ENCODE peak calls at places on chromosomes 6 and 20, in ten cellular contexts. A is SW 1271; S is T-helper 17 cell; N is occipital lobe; Q is memory B cell; W is cardiac muscle cell; D is T-cell; T is mesenteric fat pad; H is EH; V is stimulated activated CD4-positive, alpha-beta T cell treated with anti-CD3 and anti-CD28 coated beads, Interleukin-4, amount 100 ng/mL, for 48 hours. G is an unnamed sample.

GRCh38 chr6:166268431-166268830 is 39.8 kb downstream of the PRR18 start:
- DNase-seq in D (no peak), W (no peak), T (no peak), H (no peak), A (no peak), V (no peak), S (no peak), Q (no peak), N (no peak), G (no peak)

GRCh38 chr6:52405243-52405642 is 14.9 kb upstream of the EFHC1 start:
- DNase-seq in Q (no peak), H (no peak), S (no peak), A (no peak), W (no peak), N (no peak), T (no peak), V (no peak), D (no peak), G (no peak)

GRCh38 chr6:92132446-92132845 is 1286.9 kb downstream of the EPHA7 start:
- DNase-seq in N (no peak), S (no peak), Q (no peak), H (no peak), A (no peak), D (no peak), V (no peak), W (no peak), T (no peak), G (peak)

GRCh38 chr6:4647414-4648365 is 128.5 kb upstream of the CDYL start:
- DNase-seq in V (peak), T (no peak), D (no peak), S (no peak), Q (no peak), W (peak), A (peak), H (peak), N (peak), G (peak)

GRCh38 chr20:4728121-4728520 is 6.4 kb downstream of the PRND start:
- DNase-seq in W (no peak), V (no peak), S (no peak), H (peak), N (no peak), A (no peak), D (no peak), T (no peak), Q (no peak), G (no peak)

GRCh38 chr20:15951711-15952110 is 621.5 kb downstream of the KIF16B start:
- DNase-seq in T (no peak), D (no peak), A (no peak), Q (no peak), H (no peak), V (no peak), N (no peak), S (no peak), W (no peak), G (no peak)

GRCh38 chr6:167047554-167047953 is 48.4 kb downstream of the CEP43 start:
- DNase-seq in Q (peak), N (no peak), S (peak), A (no peak), D (peak), T (no peak), H (no peak), V (peak), W (no peak), G (no peak)

GRCh38 chr6:150866147-150867073 is 908 bp downstream of the MTHFD1L start:
- DNase-seq in Q (peak), H (peak), A (peak), V (peak), N (peak), S (peak), D (peak), W (peak), T (peak), G (peak)

GRCh38 chr6:85416049-85416448 is 33.8 kb upstream of the NT5E start:
- DNase-seq in W (no peak), T (no peak), A (no peak), S (no peak), V (no peak), H (peak), N (no peak), Q (no peak), D (no peak), G (no peak)

GRCh38 chr6:73969982-73970960 is 274.3 kb downstream of the CD109 start:
- DNase-seq in N (no peak), Q (no peak), A (peak), H (peak), S (no peak), D (no peak), T (no peak), W (peak), V (no peak), G (no peak)

GRCh38 chr6:136947037-136947436 is 24.9 kb downstream of the SLC35D3 start:
- DNase-seq in V (no peak), H (no peak), T (no peak), N (no peak), W (no peak), A (no peak), D (no peak), S (no peak), Q (no peak), G (no peak)

GRCh38 chr20:1802385-1803215 is 92.6 kb upstream of the SIRPA start:
- DNase-seq in H (peak), V (peak), T (no peak), S (peak), D (peak), Q (peak), W (peak), A (peak), N (peak), G (peak)

GRCh38 chr6:82608777-82609176 is 245.2 kb downstream of the TPBG start:
- DNase-seq in T (no peak), N (no peak), H (no peak), A (no peak), V (no peak), Q (no peak), D (no peak), W (no peak), S (no peak), G (no peak)

GRCh38 chr6:21971540-21971939 is 325.3 kb downstream of the PRL start:
- DNase-seq in V (no peak), H (no peak), N (no peak), Q (no peak), A (no peak), S (no peak), T (no peak), D (no peak), W (peak), G (no peak)

GRCh38 chr6:39654121-39654520 is 71.1 kb downstream of the KIF6 start:
- DNase-seq in A (no peak), S (no peak), V (no peak), N (no peak), T (no peak), H (no peak), Q (no peak), D (no peak), W (no peak), G (no peak)

GRCh38 chr6:149680490-149680889 is 32.0 kb upstream of the KATNA1 start:
- DNase-seq in W (no peak), A (no peak), S (no peak), N (no peak), Q (no peak), V (no peak), T (no peak), H (no peak), D (no peak), G (no peak)

GRCh38 chr6:168136001-168136400 is 57.0 kb upstream of the FRMD1 start:
- DNase-seq in H (no peak), V (no peak), D (no peak), Q (no peak), S (no peak), N (no peak), W (no peak), A (no peak), T (no peak), G (peak)

GRCh38 chr6:35694462-35694861 is 5.7 kb upstream of the FKBP5 start:
- DNase-seq in A (peak), V (no peak), H (peak), Q (no peak), N (no peak), W (no peak), D (no peak), S (no peak), T (no peak), G (no peak)

GRCh38 chr6:13641315-13641714 is 26.2 kb downstream of the NOL7 start:
- DNase-seq in Q (no peak), V (no peak), D (no peak), T (no peak), N (no peak), S (no peak), A (no peak), H (peak), W (no peak), G (no peak)

GRCh38 chr6:169223006-169223405 is 30.6 kb downstream of the THBS2 start:
- DNase-seq in Q (no peak), W (no peak), V (no peak), D (no peak), A (no peak), H (no peak), N (no peak), T (peak), S (no peak), G (no peak)

GRCh38 chr20:25251019-25251418 is 3.1 kb downstream of the PYGB start:
- DNase-seq in A (no peak), T (no peak), D (no peak), Q (no peak), W (no peak), H (no peak), V (no peak), N (no peak), S (no peak), G (no peak)

GRCh38 chr6:32658268-32658897 is 8.1 kb downstream of the HLA-DQB1 start:
- DNase-seq in D (no peak), W (no peak), T (no peak), A (no peak), N (no peak), V (no peak), H (no peak), Q (no peak), S (no peak), G (no peak)

GRCh38 chr6:55423933-55424332 is 96.7 kb downstream of the GFRAL start:
- DNase-seq in S (no peak), Q (no peak), W (no peak), N (no peak), V (no peak), H (no peak), D (no peak), A (no peak), T (no peak), G (no peak)

GRCh38 chr6:105459884-105460283 is 57.0 kb upstream of the PREP start:
- DNase-seq in A (peak), Q (no peak), D (no peak), S (no peak), T (no peak), H (peak), W (no peak), V (no peak), N (no peak), G (no peak)

GRCh38 chr6:32857156-32857891 is 3.3 kb downstream of the PSMB9 start:
- DNase-seq in A (no peak), V (no peak), S (no peak), N (no peak), Q (no peak), H (no peak), T (no peak), D (no peak), W (peak), G (no peak)

GRCh38 chr6:129432738-129433137 is 277.2 kb downstream of the ARHGAP18 start:
- DNase-seq in H (peak), W (no peak), V (no peak), T (no peak), Q (no peak), S (no peak), N (no peak), D (no peak), A (peak), G (no peak)

GRCh38 chr6:42131531-42131930 is 10.9 kb downstream of the C6orf132 start:
- DNase-seq in V (no peak), Q (no peak), S (no peak), W (no peak), A (no peak), H (peak), T (no peak), D (no peak), N (no peak), G (peak)

GRCh38 chr6:1020837-1021236 is 291.1 kb upstream of the FOXQ1 start:
- DNase-seq in T (no peak), N (no peak), D (no peak), A (no peak), H (no peak), W (no peak), V (no peak), Q (no peak), S (no peak), G (no peak)

GRCh38 chr6:75222261-75222660 is 16.4 kb upstream of the COL12A1 start:
- DNase-seq in T (no peak), Q (no peak), V (no peak), N (no peak), S (no peak), W (no peak), A (no peak), D (no peak), H (no peak), G (no peak)

GRCh38 chr20:1418335-1418734 is 25.5 kb upstream of the FKBP1A start:
- DNase-seq in S (no peak), D (no peak), V (no peak), N (no peak), W (no peak), H (peak), A (peak), Q (no peak), T (no peak), G (peak)

GRCh38 chr6:161186173-161186769 is 87.6 kb downstream of the AGPAT4 start:
- DNase-seq in D (no peak), W (no peak), N (peak), V (no peak), T (no peak), S (no peak), Q (no peak), A (peak), H (peak), G (no peak)

GRCh38 chr6:30900863-30901417 is 7.1 kb upstream of the GTF2H4 start:
- DNase-seq in S (no peak), T (no peak), Q (no peak), V (no peak), W (no peak), N (no peak), A (no peak), H (no peak), D (no peak), G (no peak)

GRCh38 chr20:43752561-43753301 is 25.9 kb upstream of the GTSF1L start:
- DNase-seq in S (no peak), V (no peak), A (peak), D (no peak), W (no peak), H (peak), T (no peak), Q (no peak), N (no peak), G (no peak)

GRCh38 chr6:5030596-5031136 is 26.8 kb upstream of the RPP40 start:
- DNase-seq in Q (peak), T (no peak), S (peak), V (peak), A (peak), H (peak), N (no peak), D (peak), W (peak), G (peak)